ENCODE peak calls at places on chromosomes 2 and 18, in six cellular contexts. One of them, this sample, is unnamed.

GRCh38 chr2:113160962-113161361 is 12.8 kb upstream of the PSD4 start:
- DNase-seq in fibroblast of the aortic adventitia: no peak
- DNase-seq in T1000: no peak
- DNase-seq in PC-3: no peak
- DNase-seq in substantia nigra: no peak
- DNase-seq in CD8-positive, alpha-beta memory T cell: no peak
- DNase-seq in this sample: peak

GRCh38 chr2:159684796-159685195 is 27.5 kb upstream of the MARCHF7 start:
- DNase-seq in fibroblast of the aortic adventitia: peak
- DNase-seq in T1000: no peak
- DNase-seq in PC-3: peak
- DNase-seq in substantia nigra: no peak
- DNase-seq in CD8-positive, alpha-beta memory T cell: no peak
- DNase-seq in this sample: no peak

GRCh38 chr2:183089192-183089851 is 10.8 kb downstream of the DUSP19 start:
- DNase-seq in fibroblast of the aortic adventitia: no peak
- DNase-seq in T1000: no peak
- DNase-seq in PC-3: no peak
- DNase-seq in substantia nigra: no peak
- DNase-seq in CD8-positive, alpha-beta memory T cell: no peak
- DNase-seq in this sample: no peak

GRCh38 chr18:57422313-57422872 is 12.8 kb upstream of the ONECUT2 start:
- DNase-seq in fibroblast of the aortic adventitia: no peak
- DNase-seq in T1000: no peak
- DNase-seq in PC-3: no peak
- DNase-seq in substantia nigra: no peak
- DNase-seq in CD8-positive, alpha-beta memory T cell: no peak
- DNase-seq in this sample: no peak

GRCh38 chr2:14690926-14691325 is 58.4 kb downstream of the LRATD1 start:
- DNase-seq in fibroblast of the aortic adventitia: no peak
- DNase-seq in T1000: no peak
- DNase-seq in PC-3: no peak
- DNase-seq in substantia nigra: no peak
- DNase-seq in CD8-positive, alpha-beta memory T cell: no peak
- DNase-seq in this sample: no peak

GRCh38 chr2:1758112-1758630 is 13.9 kb upstream of the PXDN start:
- DNase-seq in fibroblast of the aortic adventitia: no peak
- DNase-seq in T1000: no peak
- DNase-seq in PC-3: no peak
- DNase-seq in substantia nigra: no peak
- DNase-seq in CD8-positive, alpha-beta memory T cell: no peak
- DNase-seq in this sample: no peak

GRCh38 chr2:187139469-187139868 is 290.5 kb upstream of the ZSWIM2 start:
- DNase-seq in fibroblast of the aortic adventitia: no peak
- DNase-seq in T1000: no peak
- DNase-seq in PC-3: no peak
- DNase-seq in substantia nigra: no peak
- DNase-seq in CD8-positive, alpha-beta memory T cell: no peak
- DNase-seq in this sample: no peak

GRCh38 chr18:10123006-10123950 is 209.5 kb downstream of the VAPA start:
- DNase-seq in fibroblast of the aortic adventitia: no peak
- DNase-seq in T1000: no peak
- DNase-seq in PC-3: no peak
- DNase-seq in substantia nigra: no peak
- DNase-seq in CD8-positive, alpha-beta memory T cell: no peak
- DNase-seq in this sample: no peak

GRCh38 chr2:136134126-136134525 is 16.2 kb upstream of the CXCR4 start:
- DNase-seq in fibroblast of the aortic adventitia: no peak
- DNase-seq in T1000: no peak
- DNase-seq in PC-3: no peak
- DNase-seq in substantia nigra: no peak
- DNase-seq in CD8-positive, alpha-beta memory T cell: peak
- DNase-seq in this sample: no peak

GRCh38 chr18:58005036-58005435 is 39.0 kb upstream of the NEDD4L start:
- DNase-seq in fibroblast of the aortic adventitia: peak
- DNase-seq in T1000: no peak
- DNase-seq in PC-3: peak
- DNase-seq in substantia nigra: no peak
- DNase-seq in CD8-positive, alpha-beta memory T cell: no peak
- DNase-seq in this sample: no peak